ENCODE peak calls at places on chromosomes 5 and 9, in four cellular contexts. P is K562, I is IMR-90, X is GM12878. C is an unnamed sample.
A peak's percentile ranks its signal among the peaks of the same experiment; 100 is the strongest.

GRCh38 chr5:59036274-59036961 is 453.5 kb downstream of the RAB3C start:
- DNase-seq in P (no peak), I (peak; percentile 99), X (no peak), C (no peak)

GRCh38 chr9:86966852-86967511 is 19.7 kb upstream of the GAS1 start:
- DNase-seq in P (no peak), I (no peak), X (no peak), C (no peak)

GRCh38 chr9:125586173-125586512 is 120.9 kb downstream of the MAPKAP1 start:
- DNase-seq in P (no peak), I (no peak), X (no peak), C (no peak)

GRCh38 chr9:120807607-120808379 is 14.6 kb upstream of the FBXW2 start:
- DNase-seq in P (no peak), I (no peak), X (no peak), C (no peak)

GRCh38 chr5:154663424-154663823 is 91.8 kb upstream of the LARP1 start:
- DNase-seq in P (no peak), I (no peak), X (no peak), C (no peak)

GRCh38 chr9:105244996-105245719 is 707 bp downstream of the SLC44A1 start:
- DNase-seq in P (peak; percentile 8), I (no peak), X (no peak), C (peak; percentile 70)

GRCh38 chr9:21657966-21658667 is 144.3 kb upstream of the MTAP start:
- DNase-seq in P (no peak), I (peak; percentile 34), X (no peak), C (no peak)

GRCh38 chr5:17340816-17341215 is 123.4 kb downstream of the BASP1 start:
- DNase-seq in P (no peak), I (peak; percentile 58), X (no peak), C (no peak)

GRCh38 chr5:111469905-111470304 is 42.4 kb downstream of the STARD4 start:
- DNase-seq in P (no peak), I (no peak), X (no peak), C (no peak)

GRCh38 chr5:67648201-67648671 is 451.6 kb upstream of the CD180 start:
- DNase-seq in P (no peak), I (no peak), X (no peak), C (no peak)

GRCh38 chr9:77261605-77262004 is 84.3 kb downstream of the VPS13A start:
- DNase-seq in P (no peak), I (no peak), X (no peak), C (no peak)

GRCh38 chr5:76264681-76265080 is 138.4 kb upstream of the IQGAP2 start:
- DNase-seq in P (no peak), I (no peak), X (no peak), C (no peak)

GRCh38 chr5:135565691-135566421 is 12.9 kb downstream of the CXCL14 start:
- DNase-seq in P (peak; percentile 80), I (peak; percentile 52), X (no peak), C (no peak)

GRCh38 chr5:16642896-16643295 is 26.1 kb upstream of the RETREG1 start:
- DNase-seq in P (no peak), I (no peak), X (no peak), C (no peak)

GRCh38 chr5:132238901-132239500 is 11.3 kb upstream of the P4HA2 start:
- DNase-seq in P (no peak), I (no peak), X (no peak), C (no peak)

GRCh38 chr9:16449331-16449730 is 421.1 kb downstream of the BNC2 start:
- DNase-seq in P (no peak), I (no peak), X (no peak), C (no peak)
- TF ChIP-seq CHD1 in P (no peak), I (no peak), X (no peak), C (no peak)

GRCh38 chr9:126985870-126986498 is 71.4 kb downstream of the RALGPS1 start:
- DNase-seq in P (no peak), I (peak; percentile 17), X (peak; percentile 92), C (no peak)

GRCh38 chr9:126984969-126985368 is 70.4 kb downstream of the RALGPS1 start:
- DNase-seq in P (no peak), I (no peak), X (no peak), C (no peak)

GRCh38 chr9:126988857-126989256 is 74.3 kb downstream of the RALGPS1 start:
- DNase-seq in P (no peak), I (no peak), X (no peak), C (no peak)

GRCh38 chr9:126983767-126984166 is 69.2 kb downstream of the RALGPS1 start:
- DNase-seq in P (no peak), I (no peak), X (no peak), C (no peak)

DNA sequence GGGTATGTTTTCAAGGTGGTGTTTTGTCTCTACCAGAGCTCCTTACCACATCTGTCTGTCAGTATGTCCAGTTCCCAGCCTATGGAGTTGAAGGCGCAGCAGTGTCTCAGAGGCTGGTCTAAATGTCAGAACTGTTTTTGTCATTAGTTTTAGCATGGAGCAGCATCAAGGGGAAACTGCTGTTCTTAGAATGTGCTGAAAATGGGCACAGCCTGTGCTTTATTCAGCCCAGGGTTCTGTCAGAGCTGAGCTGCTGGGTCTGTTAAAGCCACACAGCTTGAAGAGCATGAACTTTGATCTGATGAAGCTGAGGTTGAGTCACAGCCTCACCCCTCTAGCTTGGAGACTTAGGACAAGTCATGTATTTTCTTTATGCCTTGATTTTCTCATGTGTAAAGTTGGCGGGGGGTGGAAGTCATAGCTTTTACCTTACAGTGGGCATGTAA is 71.9 kb downstream of the RALGPS1 start:
- DNase-seq in P (no peak), I (no peak), X (no peak), C (no peak)
- TF ChIP-seq CHD1 in P (no peak), I (no peak), X (no peak), C (no peak)

DNA sequence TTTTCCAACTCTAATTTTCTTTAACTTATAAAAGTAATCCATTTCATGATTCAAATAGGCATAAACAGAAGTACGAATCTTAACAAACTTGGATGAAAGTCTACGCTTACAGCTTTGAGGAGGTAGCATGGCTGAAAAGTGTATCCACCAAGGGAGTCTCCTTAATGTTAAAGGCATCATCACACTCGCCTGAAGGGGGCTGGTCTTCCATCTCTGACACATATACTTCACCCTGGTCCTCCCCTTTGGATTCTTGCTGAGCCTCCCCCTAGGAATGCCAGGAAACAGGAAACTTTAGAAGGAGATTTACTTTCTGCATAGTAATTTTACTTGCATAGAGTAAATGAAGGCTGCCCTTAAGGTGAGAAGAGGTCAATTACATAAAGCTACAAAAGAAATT is 10.3 kb upstream of the NME5 start:
- DNase-seq in P (no peak), I (peak; percentile 54), X (no peak), C (no peak)
- TF ChIP-seq CHD1 in P (no peak), I (no peak), X (no peak), C (no peak)

GRCh38 chr5:57442080-57442839 is 40.4 kb downstream of the ACTBL2 start:
- DNase-seq in P (no peak), I (peak; percentile 95), X (no peak), C (no peak)
- TF ChIP-seq CHD1 in P (no peak), I (no peak), X (no peak), C (no peak)